ENCODE peak calls at places on chromosomes 1 and 21, in six cellular contexts. Z is sigmoid colon, X is IMR-90, K is prostate gland, O is body of pancreas, H is transverse colon. F is an unnamed sample.
A peak's percentile ranks its signal among the peaks of the same experiment; 100 is the strongest.

GRCh38 chr1:59230622-59231021 is 66.3 kb upstream of the FGGY start:
- DNase-seq in Z (no peak), K (no peak), O (no peak), X (no peak), H (no peak), F (no peak)

GRCh38 chr21:45559216-45560105 is 17.2 kb upstream of the SLC19A1 start:
- DNase-seq in K (no peak), X (no peak), H (no peak), Z (peak; percentile 57), O (no peak), F (no peak)

GRCh38 chr1:26530898-26531598 is 1.5 kb downstream of the RPS6KA1 start:
- DNase-seq in K (peak; percentile 74), O (peak; percentile 77), Z (no peak), H (peak; percentile 94), X (peak; percentile 48), F (no peak)

GRCh38 chr1:85550784-85551516 is 29.6 kb upstream of the CCN1 start:
- DNase-seq in Z (no peak), X (peak; percentile 86), H (no peak), O (no peak), K (peak; percentile 51), F (no peak)

GRCh38 chr21:45348591-45349327 is 56.2 kb upstream of the COL18A1 start:
- DNase-seq in H (no peak), O (no peak), K (no peak), Z (no peak), X (no peak), F (no peak)

GRCh38 chr1:228391411-228392020 is 15.1 kb downstream of the TRIM11 start:
- DNase-seq in K (no peak), X (no peak), O (peak; percentile 9), Z (peak; percentile 50), H (no peak), F (no peak)

GRCh38 chr1:86461482-86461881 is 7.2 kb upstream of the CLCA1 start:
- DNase-seq in X (no peak), K (no peak), Z (no peak), O (no peak), H (no peak), F (no peak)

GRCh38 chr1:227941509-227942020 is 6.2 kb downstream of the WNT9A start:
- DNase-seq in Z (peak; percentile 70), H (no peak), K (no peak), X (no peak), O (peak; percentile 14), F (no peak)

GRCh38 chr1:183757061-183757460 is 47.9 kb upstream of the RGL1 start:
- DNase-seq in O (no peak), X (peak; percentile 84), K (no peak), H (no peak), Z (no peak), F (no peak)

GRCh38 chr1:65493792-65494191 is 73.3 kb downstream of the LEPR start:
- DNase-seq in H (no peak), X (no peak), O (no peak), Z (no peak), K (peak; percentile 25), F (no peak)

GRCh38 chr1:216723274-216723780 is at the start of gene ESRRG:
- DNase-seq in H (peak; percentile 43), X (peak; percentile 17), O (peak; percentile 49), K (peak; percentile 71), Z (no peak), F (no peak)

GRCh38 chr1:18290740-18291412 is 183.3 kb downstream of the IGSF21 start:
- DNase-seq in Z (no peak), O (no peak), X (no peak), H (no peak), K (no peak), F (no peak)

GRCh38 chr1:223180803-223181321 is 37.8 kb upstream of the TLR5 start:
- DNase-seq in H (no peak), Z (no peak), O (no peak), X (no peak), K (no peak), F (no peak)

GRCh38 chr21:40923914-40924313 is 77.0 kb upstream of the DSCAM start:
- DNase-seq in K (no peak), X (no peak), O (no peak), H (no peak), Z (no peak), F (no peak)

GRCh38 chr1:108068141-108068540 is 103.2 kb upstream of the VAV3 start:
- DNase-seq in H (no peak), X (no peak), O (no peak), Z (no peak), K (no peak), F (no peak)

GRCh38 chr1:64245495-64245894 is 42.1 kb downstream of the UBE2U start:
- DNase-seq in Z (no peak), H (no peak), O (peak; percentile 12), X (no peak), K (no peak), F (no peak)

GRCh38 chr1:32464716-32465540 is at the start of gene ZBTB8B:
- DNase-seq in H (peak; percentile 60), O (peak; percentile 75), Z (peak; percentile 67), K (peak; percentile 80), X (peak; percentile 41), F (peak; percentile 77)

GRCh38 chr1:7389786-7390603 is 381.1 kb upstream of the VAMP3 start:
- DNase-seq in O (no peak), H (no peak), Z (peak; percentile 62), K (no peak), X (no peak), F (no peak)

GRCh38 chr21:33811147-33812024 is 104.2 kb downstream of the ATP5PO start:
- DNase-seq in K (no peak), H (no peak), O (no peak), X (no peak), Z (no peak), F (no peak)

GRCh38 chr1:234962340-234962989 is 166.2 kb downstream of the TOMM20 start:
- DNase-seq in Z (peak; percentile 79), O (no peak), K (no peak), X (peak; percentile 100), H (no peak), F (peak; percentile 73)

GRCh38 chr21:32994305-32994704 is 31.4 kb upstream of the OLIG2 start:
- DNase-seq in O (no peak), K (no peak), X (peak; percentile 31), Z (no peak), H (no peak), F (no peak)

GRCh38 chr1:205317311-205317917 is 4.1 kb downstream of the NUAK2 start:
- DNase-seq in Z (no peak), X (no peak), H (peak; percentile 93), K (peak; percentile 88), O (peak; percentile 95), F (peak; percentile 39)

GRCh38 chr1:74641876-74642275 is 31.7 kb downstream of the ERICH3 start:
- DNase-seq in O (no peak), K (no peak), Z (no peak), H (no peak), X (no peak), F (no peak)

GRCh38 chr1:208108646-208109330 is 135.4 kb downstream of the PLXNA2 start:
- DNase-seq in Z (no peak), X (no peak), H (no peak), K (no peak), O (no peak), F (no peak)

GRCh38 chr1:11374079-11374747 is 101.2 kb downstream of the UBIAD1 start:
- DNase-seq in K (no peak), O (no peak), H (no peak), Z (no peak), X (no peak), F (no peak)

GRCh38 chr1:11374748-11375110 is 101.7 kb downstream of the UBIAD1 start:
- DNase-seq in Z (no peak), K (no peak), X (no peak), O (no peak), H (no peak), F (no peak)

GRCh38 chr1:11376981-11377583 is 101.9 kb upstream of the DISP3 start:
- DNase-seq in X (no peak), H (no peak), O (no peak), Z (no peak), K (no peak), F (no peak)

GRCh38 chr1:11373029-11373964 is 100.3 kb downstream of the UBIAD1 start:
- DNase-seq in X (no peak), O (no peak), K (no peak), H (no peak), Z (no peak), F (no peak)
- H3K4me1 ChIP-seq in X (no peaks in the 10 kb centered on the region), O (no peaks in the 10 kb centered on the region), K (no peaks in the 10 kb centered on the region), H (no peaks in the 10 kb centered on the region), Z (no peaks in the 10 kb centered on the region), F (no peaks in the 10 kb centered on the region)

GRCh38 chr1:145962157-145963102 is 1.9 kb downstream of the ANKRD34A start:
- DNase-seq in Z (peak; percentile 85), O (peak; percentile 26), H (peak; percentile 38), K (peak; percentile 57), X (no peak), F (peak; percentile 66)

GRCh38 chr1:145963218-145964019 is 956 bp downstream of the ANKRD34A start:
- DNase-seq in O (no peak), K (no peak), X (peak; percentile 85), H (no peak), Z (no peak), F (no peak)

GRCh38 chr1:145967288-145967687 is 2.8 kb downstream of the POLR3GL start:
- DNase-seq in O (no peak), K (no peak), H (no peak), Z (no peak), X (no peak), F (no peak)

GRCh38 chr1:145965119-145965744 is 742 bp downstream of the POLR3GL start:
- DNase-seq in O (no peak), Z (no peak), X (no peak), K (no peak), H (no peak), F (no peak)

GRCh38 chr1:145964328-145965118 is at the start of the genes ANKRD34A and POLR3GL:
- DNase-seq in Z (peak; percentile 98), H (peak; percentile 97), X (peak; percentile 89), O (peak; percentile 95), K (peak; percentile 98), F (peak; percentile 98)
- TF ChIP-seq POLR2A in Z (peak; percentile 92), H (peak; percentile 92), X (no peak), O (peak; percentile 69), K (peak; percentile 98), F (peak; percentile 99)

GRCh38 chr1:35599411-35599810 is 26.3 kb downstream of the TFAP2E start:
- DNase-seq in O (no peak), X (no peak), Z (no peak), H (no peak), K (no peak), F (no peak)
- H3K4me1 ChIP-seq in O (no peaks in the 10 kb centered on the region), X (no peaks in the 10 kb centered on the region), Z (no peaks in the 10 kb centered on the region), H (no peaks in the 10 kb centered on the region), K (no peaks in the 10 kb centered on the region), F (no peaks in the 10 kb centered on the region)

GRCh38 chr1:78651247-78651646 is 1.6 kb downstream of the IFI44 start:
- DNase-seq in H (no peak), K (no peak), X (peak; percentile 13), Z (no peak), O (no peak), F (no peak)

GRCh38 chr1:78652019-78652560 is 2.5 kb downstream of the IFI44 start:
- DNase-seq in O (no peak), X (no peak), H (no peak), Z (no peak), K (no peak), F (no peak)

GRCh38 chr1:78647238-78647637 is 2.4 kb upstream of the IFI44 start:
- DNase-seq in H (no peak), Z (no peak), O (no peak), K (no peak), X (no peak), F (no peak)

GRCh38 chr1:78650114-78650513 is 483 bp downstream of the IFI44 start:
- DNase-seq in K (no peak), Z (no peak), O (no peak), X (no peak), H (no peak), F (no peak)

GRCh38 chr1:78649628-78650027 is at the start of gene IFI44:
- DNase-seq in H (peak; percentile 79), Z (peak; percentile 88), O (peak; percentile 79), X (peak; percentile 77), K (peak; percentile 82), F (peak; percentile 76)
- TF ChIP-seq POLR2A in H (peak; percentile 34), Z (peak; percentile 18), O (no peak), X (no peak), K (no peak), F (no peak)